ENCODE peak calls at places on chromosome 22, in nine cellular contexts. V, F, L, S, B, T, O, U and D are unnamed samples.

GRCh38 chr22:46312056-46312455 is 15.4 kb downstream of the GTSE1 start:
- DNase-seq in S (no peak), B (peak), O (no peak), T (no peak), V (no peak), U (no peak), L (no peak), F (no peak), D (no peak)

GRCh38 chr22:44192098-44192810 is 11.5 kb downstream of the PARVG start:
- DNase-seq in B (peak), F (no peak), O (no peak), S (no peak), V (peak), L (peak), T (peak), U (peak), D (no peak)

GRCh38 chr22:37171662-37172061 is 16.4 kb downstream of the C1QTNF6 start:
- DNase-seq in U (no peak), O (no peak), V (no peak), S (no peak), T (no peak), F (no peak), L (no peak), B (no peak), D (no peak)

GRCh38 chr22:36986242-36986821 is 32.9 kb downstream of the TST start:
- DNase-seq in F (no peak), L (no peak), O (peak), U (no peak), T (peak), B (no peak), V (peak), S (peak), D (no peak)

GRCh38 chr22:35417606-35418005 is 17.7 kb downstream of the MCM5 start:
- DNase-seq in L (no peak), F (no peak), B (no peak), V (no peak), S (no peak), O (no peak), T (no peak), U (no peak), D (no peak)

GRCh38 chr22:44097263-44098020 is 73.3 kb downstream of the PARVB start:
- DNase-seq in L (no peak), S (no peak), V (no peak), B (peak), O (no peak), U (peak), F (no peak), T (no peak), D (no peak)

GRCh38 chr22:48577014-48577690 is 1250.5 kb downstream of the BRD1 start:
- DNase-seq in O (no peak), S (no peak), T (no peak), B (no peak), V (no peak), F (no peak), U (no peak), L (no peak), D (no peak)

GRCh38 chr22:24514241-24515024 is 19.3 kb downstream of the UPB1 start:
- DNase-seq in V (no peak), F (no peak), B (no peak), T (no peak), O (no peak), U (no peak), S (peak), L (no peak), D (no peak)

GRCh38 chr22:37020192-37020479 is 594 bp downstream of the MPST start:
- DNase-seq in L (peak), B (no peak), V (peak), S (peak), F (no peak), O (no peak), U (no peak), T (no peak), D (no peak)

GRCh38 chr22:44755418-44755817 is 3.0 kb downstream of the ARHGAP8 start:
- DNase-seq in O (no peak), T (no peak), F (no peak), U (no peak), V (no peak), L (no peak), S (no peak), B (peak), D (no peak)

GRCh38 chr22:44893731-44894080 is 116.1 kb downstream of the PHF21B start:
- DNase-seq in U (no peak), F (no peak), T (no peak), L (no peak), B (peak), S (peak), V (no peak), O (no peak), D (no peak)

GRCh38 chr22:44085743-44086741 is 61.9 kb downstream of the PARVB start:
- DNase-seq in T (peak), L (peak), B (no peak), V (peak), S (peak), U (peak), F (peak), O (peak), D (peak)

GRCh38 chr22:25210831-25211230 is 8.6 kb upstream of the CRYBB2 start:
- DNase-seq in F (no peak), B (no peak), O (no peak), U (no peak), V (no peak), T (no peak), L (no peak), S (no peak), D (no peak)

GRCh38 chr22:21449531-21450319 is 17.5 kb upstream of the TMEM191C start:
- DNase-seq in F (no peak), V (peak), L (no peak), B (peak), U (peak), T (no peak), O (no peak), S (no peak), D (peak)

GRCh38 chr22:23245045-23245798 is 64.9 kb downstream of the BCR start:
- DNase-seq in S (no peak), L (no peak), F (no peak), U (no peak), T (no peak), B (no peak), V (no peak), O (no peak), D (no peak)

GRCh38 chr22:49983148-49984042 is 22.8 kb downstream of the PIM3 start:
- DNase-seq in S (no peak), L (no peak), B (peak), F (no peak), T (peak), O (no peak), U (no peak), V (no peak), D (peak)

GRCh38 chr22:17912942-17913704 is 111.2 kb downstream of the MICAL3 start:
- DNase-seq in B (no peak), O (no peak), V (no peak), F (no peak), L (no peak), T (peak), S (no peak), U (peak), D (no peak)

GRCh38 chr22:50530857-50531545 is 1.2 kb upstream of the TYMP start:
- DNase-seq in U (peak), S (peak), T (peak), L (peak), V (peak), O (peak), F (peak), B (peak), D (peak)

GRCh38 chr22:46542011-46542985 is 4.9 kb upstream of the CELSR1 start:
- DNase-seq in B (peak), T (peak), F (peak), O (peak), V (peak), S (peak), U (peak), L (no peak), D (peak)

GRCh38 chr22:26321469-26321913 is 107.6 kb upstream of the ASPHD2 start:
- DNase-seq in B (no peak), T (peak), V (no peak), U (peak), F (no peak), L (no peak), O (no peak), S (no peak), D (no peak)

GRCh38 chr22:34324763-34325162 is 404.5 kb upstream of the LARGE1 start:
- DNase-seq in V (no peak), S (no peak), U (no peak), L (no peak), T (no peak), B (no peak), F (no peak), O (no peak), D (no peak)

GRCh38 chr22:36419912-36420882 is 32.4 kb upstream of the MYH9 start:
- DNase-seq in B (no peak), V (no peak), T (no peak), S (peak), O (no peak), L (no peak), U (no peak), F (no peak), D (no peak)

GRCh38 chr22:48488611-48489456 is 1338.8 kb downstream of the BRD1 start:
- DNase-seq in T (peak), F (no peak), O (no peak), B (peak), U (peak), S (no peak), L (no peak), V (no peak), D (no peak)

GRCh38 chr22:24200616-24201212 is 19.4 kb downstream of the SUSD2 start:
- DNase-seq in T (no peak), L (peak), U (no peak), S (no peak), F (no peak), B (no peak), V (no peak), O (no peak), D (no peak)

GRCh38 chr22:38290347-38290746 is 17.5 kb upstream of the TMEM184B start:
- DNase-seq in V (peak), L (no peak), T (no peak), O (no peak), U (no peak), F (no peak), S (peak), B (no peak), D (no peak)

GRCh38 chr22:38284042-38284402 is 11.2 kb upstream of the TMEM184B start:
- DNase-seq in L (no peak), U (peak), O (no peak), V (no peak), T (no peak), F (no peak), B (no peak), S (no peak), D (no peak)

GRCh38 chr22:38285015-38285414 is 12.2 kb upstream of the TMEM184B start:
- DNase-seq in S (no peak), B (no peak), O (no peak), U (no peak), V (no peak), L (no peak), T (no peak), F (no peak), D (no peak)

GRCh38 chr22:38289583-38290082 is 16.8 kb upstream of the TMEM184B start:
- DNase-seq in T (no peak), S (no peak), O (no peak), F (no peak), U (no peak), L (no peak), V (peak), B (no peak), D (no peak)

DNA sequence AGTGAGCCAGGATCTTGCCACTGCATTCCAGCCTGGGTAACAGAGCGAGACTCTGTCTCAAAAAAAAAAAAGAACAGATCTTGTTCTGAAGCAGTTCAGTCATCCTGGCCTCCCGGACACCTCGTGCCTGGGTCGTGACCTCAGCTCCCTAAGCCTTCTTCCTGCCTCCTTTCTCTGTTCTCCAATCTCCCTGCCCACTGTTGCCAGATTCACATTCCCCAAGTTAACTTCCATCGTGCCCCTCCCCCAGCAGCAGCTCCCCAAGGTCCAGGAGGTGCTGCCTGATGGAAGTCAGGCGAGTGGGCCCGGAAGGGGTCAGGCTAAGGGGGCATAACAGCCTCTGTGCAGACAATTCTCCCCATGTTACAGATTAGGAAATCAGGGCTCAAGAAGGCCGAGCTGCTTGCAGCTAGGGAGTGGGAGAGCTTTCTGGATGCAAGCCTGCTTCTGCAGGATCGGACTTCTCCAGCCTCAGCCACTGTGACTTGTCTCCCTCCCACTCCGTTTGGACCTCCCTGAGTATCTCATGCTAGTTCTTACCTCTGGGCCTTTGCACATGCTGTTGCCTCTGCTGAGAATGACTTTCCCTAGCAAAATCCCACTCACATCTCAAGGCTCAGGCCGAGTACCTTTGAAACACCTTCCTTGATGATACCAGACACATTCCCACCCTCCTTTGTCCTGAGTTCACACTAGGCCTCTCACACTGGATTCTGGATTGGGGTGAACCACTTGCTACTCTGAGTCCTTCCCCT is 14.3 kb upstream of the TMEM184B start:
- DNase-seq in L (no peak), V (no peak), U (no peak), O (no peak), B (no peak), S (no peak), T (peak), F (no peak), D (no peak)
- TF ChIP-seq POLR2AphosphoS5 in L (no peak), V (no peak), U (no peak), O (no peak), B (peak), S (no peak), T (no peak), F (no peak), D (peak)

DNA sequence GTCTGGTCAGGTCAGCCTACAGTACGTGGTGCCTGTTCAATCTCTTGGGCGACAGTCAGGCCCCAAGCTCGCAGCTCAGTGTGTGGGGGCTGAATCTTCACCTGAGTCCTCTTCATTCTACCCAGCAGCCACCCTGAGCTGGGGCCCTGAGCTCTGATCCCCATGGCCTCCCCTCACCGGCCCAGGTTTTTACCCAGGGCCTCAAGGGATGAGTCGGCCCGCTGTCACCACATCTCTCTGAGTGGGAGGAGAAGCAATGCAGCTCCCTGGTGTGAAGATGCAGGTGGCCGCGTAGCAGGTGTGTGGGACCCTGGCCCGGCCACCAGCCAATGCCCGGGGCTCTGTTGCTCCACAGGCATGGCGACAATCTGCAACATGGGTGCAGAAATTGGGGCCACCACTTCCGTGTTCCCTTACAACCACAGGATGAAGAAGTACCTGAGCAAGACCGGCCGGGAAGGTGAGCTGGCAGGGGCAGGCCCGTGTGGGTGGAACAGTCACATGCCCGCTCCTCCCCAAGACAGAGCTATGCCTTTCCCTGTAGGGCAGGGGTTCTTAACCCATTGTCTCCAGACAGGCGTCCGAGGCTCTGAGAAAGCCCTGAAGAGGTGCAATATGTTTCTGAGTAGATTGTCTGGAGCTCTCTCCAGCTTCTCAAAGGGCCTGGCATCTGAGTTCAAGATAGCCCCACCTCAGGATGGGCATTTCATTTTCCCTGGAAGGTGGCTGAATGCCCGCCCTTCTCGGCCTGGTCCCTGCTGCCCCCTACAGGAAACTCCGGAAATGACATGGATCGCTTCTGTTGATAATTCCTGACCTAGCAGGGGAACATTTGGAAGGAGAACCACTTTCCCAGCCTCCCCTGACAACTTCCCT is 26.9 kb downstream of the POLR3H start:
- DNase-seq in L (no peak), U (peak), O (no peak), F (no peak), T (peak), S (peak), B (no peak), V (peak), D (no peak)
- TF ChIP-seq POLR2AphosphoS5 in L (no peak), U (peak), O (no peak), F (no peak), T (no peak), S (peak), B (peak), V (no peak), D (peak)

GRCh38 chr22:31075961-31076360 is 5.2 kb upstream of the SMTN start:
- DNase-seq in T (no peak), B (peak), L (no peak), S (peak), F (no peak), O (no peak), U (peak), V (no peak), D (peak)
- TF ChIP-seq POLR2AphosphoS5 in T (no peak), B (peak), L (no peak), S (no peak), F (no peak), O (no peak), U (no peak), V (no peak), D (no peak)

GRCh38 chr22:38240734-38241252 is 32.0 kb downstream of the TMEM184B start:
- DNase-seq in T (peak), B (no peak), F (no peak), U (no peak), O (no peak), L (peak), V (no peak), S (peak), D (no peak)
- TF ChIP-seq POLR2AphosphoS5 in T (no peak), B (no peak), F (no peak), U (no peak), O (no peak), L (peak), V (no peak), S (peak), D (no peak)

DNA sequence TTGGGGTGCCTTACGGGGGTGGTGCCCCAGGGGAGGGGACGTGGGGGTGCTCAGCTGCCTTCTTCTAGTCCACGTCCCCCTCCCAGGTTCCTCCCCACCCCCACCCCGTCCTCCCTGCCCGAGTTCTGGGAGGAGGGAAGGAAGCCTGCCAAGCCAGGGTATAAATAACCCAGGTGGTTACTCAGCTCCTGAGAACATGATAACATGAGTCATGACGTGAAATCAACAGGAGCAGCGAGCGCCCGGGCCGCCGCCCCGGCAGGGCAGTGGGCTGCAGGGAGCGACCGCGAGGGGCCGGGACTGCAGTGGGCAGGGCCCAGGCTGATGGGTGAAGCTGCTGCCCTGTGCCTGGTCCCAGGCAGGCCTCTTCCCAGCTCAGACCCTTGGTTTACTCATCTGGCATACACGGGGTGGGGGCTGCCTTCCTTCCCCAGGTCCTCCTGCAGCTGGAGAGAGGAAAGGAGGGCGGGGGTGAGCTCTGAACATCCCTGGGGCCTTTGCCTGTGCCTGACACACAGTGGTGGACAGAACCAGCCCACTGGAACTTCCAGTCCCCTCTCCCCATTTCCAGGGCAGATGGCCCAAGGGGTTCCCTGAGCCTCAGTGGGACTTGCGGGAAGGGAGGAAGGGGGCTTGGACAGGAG is 8.8 kb upstream of the PDGFB start:
- DNase-seq in T (peak), B (no peak), V (no peak), L (peak), U (no peak), S (peak), O (no peak), F (no peak), D (peak)
- TF ChIP-seq POLR2AphosphoS5 in T (no peak), B (no peak), V (no peak), L (peak), U (no peak), S (no peak), O (no peak), F (no peak), D (no peak)

GRCh38 chr22:31040542-31041398 is 40.3 kb upstream of the SMTN start:
- DNase-seq in T (no peak), B (no peak), V (no peak), O (no peak), U (peak), F (no peak), L (no peak), S (no peak), D (no peak)

GRCh38 chr22:31036671-31037550 is 44.2 kb upstream of the SMTN start:
- DNase-seq in B (no peak), F (no peak), T (no peak), U (peak), O (no peak), L (no peak), S (peak), V (peak), D (no peak)

GRCh38 chr22:31038686-31039085 is 42.4 kb upstream of the SMTN start:
- DNase-seq in T (no peak), U (no peak), F (no peak), B (no peak), O (no peak), S (no peak), V (no peak), L (no peak), D (no peak)

GRCh38 chr22:31044262-31044861 is 36.8 kb upstream of the SMTN start:
- DNase-seq in T (no peak), O (no peak), S (peak), V (no peak), B (no peak), L (no peak), U (peak), F (no peak), D (peak)

DNA sequence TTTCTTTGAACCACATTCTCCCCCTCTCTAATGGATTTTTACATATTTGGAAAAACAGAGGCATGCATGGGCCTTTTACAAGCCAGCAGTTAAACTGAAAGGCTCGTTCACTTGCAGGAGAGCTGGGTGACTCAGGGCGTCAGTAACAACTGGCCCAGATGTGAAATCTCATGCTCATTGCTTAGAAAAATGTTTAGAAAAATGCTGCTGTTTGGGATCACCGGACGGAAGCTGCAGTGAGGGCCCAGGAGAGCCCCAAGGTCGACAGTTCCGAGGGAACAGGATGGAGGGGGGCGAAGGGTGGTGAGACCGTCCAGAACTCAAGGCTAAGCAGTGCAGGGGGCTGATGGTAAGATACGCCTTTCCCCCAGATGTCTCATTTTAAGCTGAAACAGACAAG is 41.7 kb upstream of the SMTN start:
- DNase-seq in L (no peak), S (peak), U (peak), F (no peak), V (no peak), B (no peak), T (no peak), O (no peak), D (no peak)
- TF ChIP-seq POLR2AphosphoS5 in L (no peak), S (peak), U (no peak), F (no peak), V (no peak), B (peak), T (no peak), O (no peak), D (peak)